ENCODE peak calls at places on chromosomes 2 and 18, in four cellular contexts. L is testis, E is activated gamma-delta T cell treated with Interleukin-2 at 50 U/mL for 16 hours, T is AG09319. Y is an unnamed sample.

GRCh38 chr2:224343226-224343625 is 58.7 kb downstream of the FAM124B start:
- DNase-seq in T (no peak), E (no peak), L (no peak), Y (no peak)

GRCh38 chr2:209145941-209146681 is 277.7 kb upstream of the MAP2 start:
- DNase-seq in T (no peak), L (no peak), E (no peak), Y (peak; percentile 67)

GRCh38 chr2:41944218-41944880 is 103.5 kb upstream of the PKDCC start:
- DNase-seq in L (no peak), T (no peak), E (no peak), Y (no peak)

GRCh38 chr2:127065299-127065931 is 41.5 kb downstream of the BIN1 start:
- DNase-seq in T (no peak), L (no peak), E (no peak), Y (no peak)

GRCh38 chr2:36357506-36358316 is 2.1 kb downstream of the CRIM1 start:
- DNase-seq in E (peak; percentile 14), T (no peak), L (peak; percentile 60), Y (peak; percentile 80)

GRCh38 chr18:50820901-50821520 is 1.2 kb upstream of the MRO start:
- DNase-seq in L (no peak), E (no peak), T (no peak), Y (no peak)

GRCh38 chr18:33744032-33744697 is 166.1 kb downstream of the ASXL3 start:
- DNase-seq in T (no peak), E (no peak), L (no peak), Y (peak; percentile 58)

GRCh38 chr18:48938827-48939367 is 11.9 kb downstream of the SMAD7 start:
- DNase-seq in T (no peak), E (no peak), L (no peak), Y (no peak)

GRCh38 chr2:36708119-36708741 is 11.7 kb downstream of the VIT start:
- DNase-seq in L (peak; percentile 28), E (no peak), T (peak; percentile 87), Y (no peak)

GRCh38 chr18:9614401-9615279 is at the start of gene PPP4R1:
- DNase-seq in L (peak; percentile 81), E (peak; percentile 65), T (no peak), Y (peak; percentile 94)

GRCh38 chr18:55054591-55054990 is 95.3 kb upstream of the CCDC68 start:
- DNase-seq in E (no peak), L (no peak), T (no peak), Y (no peak)

GRCh38 chr2:6526093-6526824 is 339.4 kb downstream of the CMPK2 start:
- DNase-seq in E (no peak), L (no peak), T (no peak), Y (peak; percentile 75)

GRCh38 chr18:53984021-53984420 is 240.4 kb downstream of the MBD2 start:
- DNase-seq in L (no peak), E (no peak), T (no peak), Y (no peak)

Y was measured in endodermal cell.